ENCODE peak calls at places on chromosomes 7 and 10, in four cellular contexts. One of them, this sample, is unnamed.

GRCh38 chr7:2008101-2008935 is 224.4 kb downstream of the MAD1L1 start:
- DNase-seq in tibial nerve: no peak
- DNase-seq in fibroblast of lung: no peak
- DNase-seq in Right ventricle myocardium inferior: peak
- DNase-seq in this sample: no peak

GRCh38 chr7:149007615-149008014 is 20.7 kb downstream of the PDIA4 start:
- DNase-seq in fibroblast of lung: no peak
- DNase-seq in tibial nerve: no peak
- DNase-seq in Right ventricle myocardium inferior: no peak
- DNase-seq in this sample: no peak

GRCh38 chr10:12656518-12657142 is 307.3 kb downstream of the CAMK1D start:
- DNase-seq in Right ventricle myocardium inferior: no peak
- DNase-seq in tibial nerve: no peak
- DNase-seq in fibroblast of lung: peak
- DNase-seq in this sample: no peak

GRCh38 chr7:16668049-16668858 is 22.3 kb downstream of the BZW2 start:
- DNase-seq in Right ventricle myocardium inferior: peak
- DNase-seq in fibroblast of lung: peak
- DNase-seq in tibial nerve: peak
- DNase-seq in this sample: no peak

GRCh38 chr7:70052691-70053090 is 454.4 kb downstream of the AUTS2 start:
- DNase-seq in tibial nerve: no peak
- DNase-seq in Right ventricle myocardium inferior: no peak
- DNase-seq in fibroblast of lung: peak
- DNase-seq in this sample: no peak

GRCh38 chr10:55446603-55447002 is 645.6 kb upstream of the PCDH15 start:
- DNase-seq in Right ventricle myocardium inferior: no peak
- DNase-seq in fibroblast of lung: no peak
- DNase-seq in tibial nerve: no peak
- DNase-seq in this sample: no peak

GRCh38 chr7:155454183-155455112 is 3.5 kb upstream of the EN2 start:
- DNase-seq in tibial nerve: no peak
- DNase-seq in fibroblast of lung: no peak
- DNase-seq in Right ventricle myocardium inferior: no peak
- DNase-seq in this sample: no peak

GRCh38 chr7:155007947-155008346 is 5.0 kb upstream of the PAXIP1 start:
- DNase-seq in tibial nerve: no peak
- DNase-seq in fibroblast of lung: no peak
- DNase-seq in Right ventricle myocardium inferior: no peak
- DNase-seq in this sample: no peak

GRCh38 chr7:49294611-49295010 is 370.3 kb downstream of the CDC14C start:
- DNase-seq in fibroblast of lung: peak
- DNase-seq in tibial nerve: no peak
- DNase-seq in Right ventricle myocardium inferior: no peak
- DNase-seq in this sample: no peak

This sample was measured in SK-N-MC.